ENCODE peak calls at places on chromosomes 16 and 17, in nine cellular contexts. H is activated CD8-positive, alpha-beta T cell treated with anti-CD3 and anti-CD28 coated beads for 36 hours; U is keratinocyte; A is lower lobe of right lung; L is cardiac muscle cell; Y is neural crest cell; Z is A549; K is Calu3; Q is IMR-90. D is an unnamed sample.

GRCh38 chr16:67528222-67528869 is at the start of gene RIPOR1:
- DNase-seq in K (peak), Z (peak), A (peak), Y (peak), L (peak), Q (no peak), H (peak), U (no peak), D (peak)

GRCh38 chr16:84462296-84463210 is 41.9 kb downstream of the MEAK7 start:
- DNase-seq in H (no peak), K (no peak), U (no peak), L (no peak), Y (no peak), A (peak), Z (no peak), Q (no peak), D (peak)

GRCh38 chr17:67821871-67822367 is 3.4 kb upstream of the BPTF start:
- DNase-seq in Z (no peak), Q (no peak), A (no peak), Y (no peak), H (no peak), U (no peak), L (no peak), K (no peak), D (no peak)

GRCh38 chr17:75909051-75909811 is 4.5 kb upstream of the MRPL38 start:
- DNase-seq in K (no peak), H (no peak), Z (no peak), U (no peak), A (no peak), L (no peak), Y (no peak), Q (no peak), D (no peak)

GRCh38 chr16:4328580-4329353 is 12.9 kb downstream of the GLIS2 start:
- DNase-seq in A (no peak), L (no peak), K (no peak), Y (no peak), Q (peak), U (no peak), H (no peak), Z (no peak), D (no peak)

GRCh38 chr16:50610331-50611262 is 62.4 kb downstream of the NKD1 start:
- DNase-seq in U (no peak), L (no peak), Z (no peak), K (no peak), Q (no peak), A (no peak), H (no peak), Y (no peak), D (no peak)

GRCh38 chr17:7019839-7020519 is 2.9 kb upstream of the BCL6B start:
- DNase-seq in K (peak), H (no peak), Z (peak), L (peak), Y (no peak), U (no peak), A (peak), Q (peak), D (no peak)

GRCh38 chr16:3514621-3515020 is 13.8 kb downstream of the CLUAP1 start:
- DNase-seq in A (no peak), Y (no peak), L (peak), Q (peak), Z (no peak), U (no peak), K (no peak), H (no peak), D (no peak)

GRCh38 chr16:74813109-74813641 is 38.6 kb upstream of the FA2H start:
- DNase-seq in Z (peak), A (peak), Q (peak), U (peak), L (peak), H (peak), Y (peak), K (peak), D (peak)

GRCh38 chr16:76428858-76429257 is 151.7 kb downstream of the CNTNAP4 start:
- DNase-seq in K (peak), L (peak), Z (peak), U (no peak), A (no peak), H (no peak), Q (no peak), Y (no peak), D (no peak)

GRCh38 chr16:17377360-17378324 is 93.1 kb downstream of the XYLT1 start:
- DNase-seq in Y (no peak), Z (no peak), A (no peak), H (no peak), U (no peak), Q (no peak), L (no peak), K (no peak), D (no peak)

GRCh38 chr17:77596491-77597420 is 361.7 kb upstream of the TNRC6C start:
- DNase-seq in Z (no peak), L (no peak), Q (no peak), Y (no peak), H (no peak), K (no peak), A (no peak), U (no peak), D (no peak)

GRCh38 chr17:40598021-40598927 is 33.0 kb upstream of the CCR7 start:
- DNase-seq in K (no peak), Z (no peak), L (no peak), U (no peak), A (no peak), Q (no peak), Y (no peak), H (peak), D (no peak)

GRCh38 chr17:64938925-64939474 is 19.7 kb upstream of the LRRC37A3 start:
- DNase-seq in U (no peak), A (peak), H (peak), Z (peak), K (peak), L (peak), Q (peak), Y (peak), D (no peak)

GRCh38 chr17:71202449-71202848 is 918.4 kb upstream of the SOX9 start:
- DNase-seq in U (no peak), Y (no peak), H (no peak), K (no peak), Z (no peak), L (no peak), A (no peak), Q (no peak), D (no peak)

GRCh38 chr16:78198299-78198698 is 98.8 kb downstream of the WWOX start:
- DNase-seq in Z (no peak), H (no peak), Y (no peak), U (no peak), Q (no peak), K (no peak), A (no peak), L (no peak), D (no peak)

GRCh38 chr16:2457946-2458345 is 2.0 kb upstream of the TEDC2 start:
- DNase-seq in Y (no peak), Q (no peak), Z (no peak), U (no peak), H (no peak), L (no peak), A (no peak), K (no peak), D (no peak)

GRCh38 chr17:40564195-40564882 is 933 bp downstream of the CCR7 start:
- DNase-seq in Z (no peak), K (peak), U (no peak), Y (no peak), H (peak), Q (no peak), A (no peak), L (no peak), D (no peak)

GRCh38 chr16:79758615-79759346 is 158.2 kb upstream of the MAF start:
- DNase-seq in Q (no peak), L (no peak), H (no peak), A (no peak), Y (no peak), Z (peak), U (peak), K (no peak), D (no peak)

GRCh38 chr16:4055748-4056147 is 60.5 kb downstream of the ADCY9 start:
- DNase-seq in H (no peak), L (no peak), U (no peak), Q (no peak), K (no peak), A (no peak), Z (no peak), Y (no peak), D (no peak)

GRCh38 chr17:55624789-55625433 is 97.8 kb downstream of the TMEM100 start:
- DNase-seq in Q (no peak), L (no peak), Y (no peak), K (no peak), H (no peak), Z (no peak), A (no peak), U (no peak), D (no peak)

GRCh38 chr17:76997981-76998531 is 129.9 kb downstream of the MGAT5B start:
- DNase-seq in Q (no peak), Z (no peak), Y (no peak), L (no peak), H (peak), A (no peak), K (no peak), U (no peak), D (no peak)

GRCh38 chr16:50771366-50771765 is 29.5 kb downstream of the CYLD start:
- DNase-seq in K (no peak), Z (no peak), U (no peak), Y (no peak), H (no peak), A (no peak), Q (peak), L (no peak), D (no peak)

GRCh38 chr17:79654960-79655382 is 44.1 kb upstream of the RBFOX3 start:
- DNase-seq in U (no peak), H (no peak), Q (no peak), K (no peak), Z (no peak), L (no peak), A (no peak), Y (no peak), D (peak)

GRCh38 chr17:76953926-76954325 is 85.7 kb downstream of the MGAT5B start:
- DNase-seq in Y (no peak), H (no peak), L (no peak), U (no peak), Q (no peak), Z (no peak), K (no peak), A (no peak), D (no peak)

GRCh38 chr16:65120811-65121721 is 797 bp downstream of the CDH11 start:
- DNase-seq in Q (peak), Y (peak), L (peak), K (no peak), U (no peak), H (no peak), Z (peak), A (no peak), D (peak)

GRCh38 chr17:29611351-29612093 is 11.2 kb downstream of the CORO6 start:
- DNase-seq in Y (no peak), H (no peak), K (no peak), A (no peak), U (no peak), Z (no peak), Q (no peak), L (no peak), D (no peak)

DNA sequence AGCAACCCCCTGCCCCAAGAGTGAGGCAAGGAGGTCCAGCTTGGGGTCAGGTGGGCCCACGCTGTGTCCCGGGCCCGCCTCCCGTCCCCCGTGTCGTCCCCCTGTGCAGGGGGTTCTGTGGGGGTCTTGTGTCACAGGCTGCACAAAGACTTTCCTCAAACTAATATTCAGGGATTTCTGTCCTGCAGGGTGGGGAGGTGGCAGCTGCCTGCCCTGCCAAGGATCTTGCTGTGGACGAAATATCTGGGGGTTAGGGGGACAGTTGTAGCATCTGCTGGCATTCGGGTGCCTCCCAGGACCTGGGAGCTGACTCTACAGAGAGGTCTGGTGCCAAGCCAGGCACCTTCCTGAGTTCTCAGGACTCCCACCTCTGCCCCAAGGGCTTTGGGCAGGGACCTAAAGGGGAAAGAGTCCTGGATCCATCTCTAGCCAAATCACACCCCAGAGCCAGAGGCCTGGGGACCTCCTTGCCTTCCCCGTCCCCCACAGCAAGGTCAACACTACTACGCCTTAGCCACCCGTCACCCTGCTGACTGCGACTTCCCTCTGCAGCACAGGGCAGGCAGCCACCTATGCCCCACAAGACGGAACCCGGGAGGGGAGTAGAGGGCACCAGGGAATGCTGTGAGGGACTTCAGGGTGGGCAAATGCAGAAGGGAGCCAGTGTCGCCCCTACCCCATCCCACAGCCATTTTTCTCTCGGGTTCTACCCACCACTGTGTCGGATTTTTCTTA is 59.3 kb downstream of the TMEM132E start:
- DNase-seq in U (no peak), Z (no peak), Y (no peak), K (no peak), A (peak), H (no peak), Q (no peak), L (no peak), D (no peak)
- TF ChIP-seq CTCF in U (no peak), Z (no peak), Y (no peak), K (no peak), A (no peak), H (peak), Q (no peak), L (no peak), D (peak)

GRCh38 chr17:16933317-16934132 is 38.4 kb downstream of the TNFRSF13B start:
- DNase-seq in Y (no peak), Q (no peak), Z (no peak), K (no peak), L (no peak), A (no peak), H (no peak), U (no peak), D (no peak)
- TF ChIP-seq CTCF in Y (no peak), Q (no peak), Z (no peak), K (no peak), L (no peak), A (no peak), H (no peak), U (no peak), D (no peak)

DNA sequence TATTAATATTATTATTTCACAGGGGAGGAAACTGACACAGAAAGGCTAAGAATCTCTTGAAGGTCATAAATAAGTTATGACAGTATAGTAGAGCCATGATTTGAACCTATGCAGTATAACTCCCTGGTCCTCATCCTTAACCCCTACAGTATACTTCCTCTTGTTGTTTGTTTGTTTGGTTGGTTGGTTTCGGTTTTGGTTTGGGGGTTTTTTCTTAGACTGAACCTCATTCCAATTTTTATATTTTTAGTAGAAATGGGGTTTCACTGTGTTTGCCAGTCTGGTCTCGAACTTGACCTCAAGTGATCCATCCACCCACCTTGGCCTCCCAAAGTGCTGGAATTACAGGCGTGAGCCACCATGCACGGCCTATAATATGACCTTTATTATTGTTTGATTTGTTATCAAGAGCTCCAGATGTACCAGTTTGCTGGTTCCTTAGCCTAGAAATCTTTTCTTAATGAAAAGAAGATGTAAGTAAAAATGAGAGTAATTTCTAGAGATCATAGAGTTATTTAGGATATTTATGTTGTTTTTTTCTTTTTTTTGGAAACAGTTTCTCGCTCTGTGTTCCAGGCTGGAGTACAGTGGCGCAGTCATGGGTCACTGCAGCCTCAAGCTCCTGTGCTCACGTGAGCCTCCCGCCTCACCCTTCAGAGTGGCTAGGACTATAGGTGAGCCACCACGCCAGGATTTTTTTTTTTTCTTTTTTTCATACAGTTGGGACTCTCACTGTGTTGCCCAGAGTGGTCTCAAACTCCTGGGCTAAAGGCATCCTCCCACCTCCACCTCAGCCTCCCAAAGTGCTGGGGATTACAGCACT is 4.9 kb downstream of the PRR11 start:
- DNase-seq in Z (no peak), U (no peak), Y (no peak), K (no peak), L (no peak), A (no peak), Q (no peak), H (no peak), D (no peak)
- TF ChIP-seq CTCF in Z (no peak), U (no peak), Y (no peak), K (no peak), L (no peak), A (no peak), Q (no peak), H (no peak), D (no peak)

DNA sequence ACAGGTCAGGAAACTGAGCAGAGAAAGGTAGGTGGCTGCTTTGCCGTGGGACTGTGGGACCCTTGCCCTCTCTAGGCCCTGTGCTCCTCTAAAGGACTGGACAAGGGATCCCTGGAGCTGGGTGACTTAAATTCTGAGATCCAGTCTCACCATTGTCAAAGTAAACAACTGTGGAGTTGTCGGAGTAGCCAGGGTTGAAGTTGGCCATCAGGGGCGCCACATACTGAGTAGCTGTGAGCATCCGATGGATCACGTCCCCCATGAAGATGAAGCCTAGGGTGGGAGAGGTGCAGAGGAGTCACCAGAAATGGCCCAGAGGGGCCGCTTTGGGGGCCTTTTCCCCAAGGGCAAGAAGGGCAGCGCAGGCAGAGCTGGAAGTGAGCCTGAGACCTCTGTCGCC is 43.5 kb downstream of the PLXDC1 start:
- DNase-seq in Z (no peak), H (no peak), A (no peak), Q (no peak), U (no peak), K (no peak), Y (no peak), L (no peak), D (no peak)
- TF ChIP-seq CTCF in Z (no peak), H (no peak), A (no peak), Q (no peak), U (no peak), K (peak), Y (no peak), L (no peak), D (no peak)

DNA sequence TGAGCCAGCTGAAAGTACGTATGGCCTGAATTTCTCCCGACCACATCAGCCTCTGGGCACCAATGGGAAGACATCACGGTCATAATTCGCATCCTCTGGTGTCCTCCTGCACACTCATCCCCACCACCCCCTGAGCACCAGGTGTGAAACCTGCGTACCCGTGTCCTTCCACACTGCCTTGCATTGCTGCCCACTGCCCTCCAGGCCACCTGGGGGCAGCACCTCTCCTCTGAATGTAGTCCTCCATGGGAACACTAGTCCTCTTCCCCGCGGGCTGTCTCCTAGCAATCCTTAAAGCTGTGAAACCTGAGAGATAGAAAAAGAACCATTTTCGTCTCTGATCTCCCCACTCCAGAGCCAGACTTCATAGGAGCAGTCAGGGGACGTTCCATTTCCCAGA is 125.5 kb downstream of the ZNF18 start:
- DNase-seq in L (no peak), H (no peak), A (no peak), Y (no peak), Z (peak), K (no peak), Q (no peak), U (no peak), D (no peak)
- TF ChIP-seq CTCF in L (no peak), H (no peak), A (no peak), Y (no peak), Z (no peak), K (no peak), Q (no peak), U (no peak), D (no peak)

DNA sequence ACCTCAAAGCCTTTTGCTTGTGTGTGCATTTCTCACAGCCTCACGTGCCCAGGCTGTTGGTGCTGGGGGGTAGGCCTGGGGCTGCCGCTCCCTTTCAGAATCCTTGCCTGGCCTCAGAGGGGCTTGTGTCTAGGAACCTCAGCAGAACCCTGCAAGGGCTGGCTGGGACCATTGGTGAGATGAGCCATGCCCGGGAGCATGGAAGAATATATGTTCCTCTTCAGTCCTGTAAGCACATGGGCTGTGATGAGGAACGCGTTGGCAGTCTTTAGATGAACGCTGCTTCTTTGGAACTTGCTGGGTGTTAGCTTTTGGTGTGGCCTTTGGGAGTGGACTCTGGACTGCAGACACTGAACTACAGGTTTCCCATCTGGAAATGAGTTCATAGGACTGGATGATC is 32.0 kb upstream of the SLC5A10 start:
- DNase-seq in H (no peak), U (no peak), Y (no peak), L (no peak), A (no peak), K (no peak), Q (no peak), Z (peak), D (no peak)
- TF ChIP-seq CTCF in H (no peak), U (no peak), Y (no peak), L (no peak), A (no peak), K (no peak), Q (no peak), Z (no peak), D (no peak)

GRCh38 chr17:28598389-28598788 is 436 bp downstream of the SPAG5 start:
- DNase-seq in U (no peak), Z (no peak), H (no peak), K (no peak), A (no peak), L (no peak), Q (no peak), Y (no peak), D (no peak)

GRCh38 chr17:28597606-28598383 is 1.0 kb downstream of the SPAG5 start:
- DNase-seq in U (no peak), Y (no peak), K (no peak), A (no peak), Z (no peak), Q (no peak), L (no peak), H (no peak), D (no peak)

GRCh38 chr17:28599311-28600184 is 723 bp upstream of the SPAG5 start:
- DNase-seq in Z (peak), Q (peak), Y (no peak), A (peak), U (peak), L (peak), H (peak), K (peak), D (no peak)

GRCh38 chr17:28598799-28599310 is at the start of gene SPAG5:
- DNase-seq in A (peak), L (peak), H (peak), U (peak), Y (peak), K (peak), Q (peak), Z (peak), D (peak)
- TF ChIP-seq CTCF in A (no peak), L (no peak), H (no peak), U (no peak), Y (no peak), K (no peak), Q (no peak), Z (no peak), D (no peak)

GRCh38 chr16:55035037-55035436 is 104.4 kb downstream of the IRX5 start:
- DNase-seq in H (peak), U (no peak), L (peak), Q (no peak), A (peak), K (peak), Z (peak), Y (peak), D (peak)
- TF ChIP-seq CTCF in H (peak), U (peak), L (peak), Q (peak), A (peak), K (peak), Z (peak), Y (peak), D (peak)

D was measured in progenitor cell of endocrine pancreas.